ENCODE peak calls at places on chromosome 18, in eight cellular contexts. G, O, F, W, N, L, S and Y are unnamed samples.

GRCh38 chr18:35497006-35497333 is 790 bp downstream of the INO80C start:
- DNase-seq in G (peak), O (no peak), F (no peak), W (peak), N (no peak), L (no peak), S (peak), Y (peak)

GRCh38 chr18:31057917-31058316 is 15.4 kb upstream of the DSC3 start:
- DNase-seq in G (no peak), O (no peak), F (no peak), W (no peak), N (no peak), L (no peak), S (no peak), Y (no peak)

GRCh38 chr18:27113358-27113757 is 71.8 kb downstream of the CHST9 start:
- DNase-seq in G (no peak), O (no peak), F (no peak), W (no peak), N (no peak), L (no peak), S (no peak), Y (no peak)

GRCh38 chr18:11817229-11817628 is 34.0 kb upstream of the CHMP1B start:
- DNase-seq in G (no peak), O (no peak), F (no peak), W (no peak), N (no peak), L (no peak), S (no peak), Y (no peak)

GRCh38 chr18:76519156-76519549 is 24.1 kb upstream of the ZNF516 start:
- DNase-seq in G (no peak), O (no peak), F (no peak), W (no peak), N (no peak), L (no peak), S (peak), Y (no peak)

GRCh38 chr18:43919565-43919964 is 642.3 kb upstream of the SYT4 start:
- DNase-seq in G (no peak), O (no peak), F (no peak), W (no peak), N (no peak), L (no peak), S (peak), Y (no peak)

GRCh38 chr18:7317804-7318231 is 86.9 kb downstream of the LRRC30 start:
- DNase-seq in G (no peak), O (no peak), F (no peak), W (no peak), N (no peak), L (no peak), S (no peak), Y (no peak)

GRCh38 chr18:6487968-6488367 is 73.3 kb upstream of the L3MBTL4 start:
- DNase-seq in G (no peak), O (no peak), F (no peak), W (no peak), N (no peak), L (no peak), S (no peak), Y (no peak)

GRCh38 chr18:48153641-48154481 is 223.4 kb upstream of the SMAD2 start:
- DNase-seq in G (no peak), O (no peak), F (peak), W (no peak), N (no peak), L (no peak), S (no peak), Y (no peak)

GRCh38 chr18:62518460-62519375 is 4.1 kb upstream of the ZCCHC2 start:
- DNase-seq in G (no peak), O (no peak), F (peak), W (no peak), N (no peak), L (no peak), S (no peak), Y (no peak)